ENCODE peak calls at places on chromosome 19, in five cellular contexts. Z, S, T, H and G are unnamed samples.

GRCh38 chr19:17947815-17948473 is 15.1 kb downstream of the CCDC124 start:
- DNase-seq in S (peak), H (peak), Z (peak), T (peak), G (peak)

GRCh38 chr19:31304877-31305312 is 44.3 kb downstream of the TSHZ3 start:
- DNase-seq in Z (no peak), H (no peak), T (no peak), S (no peak), G (no peak)

GRCh38 chr19:16942583-16942982 is 53.8 kb downstream of the F2RL3 start:
- DNase-seq in Z (no peak), S (no peak), H (no peak), T (peak), G (no peak)

GRCh38 chr19:3455960-3456601 is 24.2 kb downstream of the SMIM24 start:
- DNase-seq in Z (no peak), H (no peak), T (no peak), S (no peak), G (no peak)

GRCh38 chr19:16030964-16031871 is 45.1 kb upstream of the TPM4 start:
- DNase-seq in Z (no peak), H (no peak), T (peak), S (no peak), G (no peak)

GRCh38 chr19:5170329-5170745 is 170.3 kb downstream of the PTPRS start:
- DNase-seq in H (peak), Z (peak), T (peak), S (no peak), G (peak)

GRCh38 chr19:41958367-41959055 is 610 bp downstream of the RABAC1 start:
- DNase-seq in Z (peak), H (peak), S (peak), T (peak), G (peak)

GRCh38 chr19:14476307-14476662 is 1.1 kb upstream of the PTGER1 start:
- DNase-seq in Z (no peak), S (no peak), H (no peak), T (no peak), G (no peak)

GRCh38 chr19:12668937-12669271 is 2.3 kb downstream of the WDR83 start:
- DNase-seq in Z (peak), H (peak), T (no peak), S (peak), G (peak)

GRCh38 chr19:35959968-35960320 is 23.8 kb downstream of the LRFN3 start:
- DNase-seq in H (no peak), T (peak), Z (peak), S (no peak), G (no peak)

GRCh38 chr19:53157601-53158000 is 1.3 kb downstream of the ZNF347 start:
- DNase-seq in T (peak), S (peak), H (no peak), Z (peak), G (peak)

GRCh38 chr19:35302446-35302845 is 10.5 kb downstream of the MAG start:
- DNase-seq in T (no peak), S (no peak), Z (no peak), H (no peak), G (no peak)

GRCh38 chr19:12952488-12953455 is 4.3 kb downstream of the GADD45GIP1 start:
- DNase-seq in Z (no peak), H (no peak), S (peak), T (no peak), G (no peak)

GRCh38 chr19:23070353-23070781 is 46.5 kb upstream of the ZNF730 start:
- DNase-seq in T (peak), H (peak), S (peak), Z (peak), G (peak)

GRCh38 chr19:3618144-3618810 is 8.3 kb downstream of the CACTIN start:
- DNase-seq in H (peak), Z (peak), T (peak), S (peak), G (peak)

GRCh38 chr19:5090780-5091575 is 122.1 kb downstream of the KDM4B start:
- DNase-seq in H (peak), T (no peak), S (peak), Z (no peak), G (peak)

GRCh38 chr19:47280183-47280797 is 5.6 kb downstream of the INAFM1 start:
- DNase-seq in Z (peak), S (no peak), H (peak), T (peak), G (peak)

GRCh38 chr19:18846862-18847515 is 15.2 kb downstream of the UPF1 start:
- DNase-seq in T (peak), H (peak), S (peak), Z (peak), G (peak)

GRCh38 chr19:19541572-19541971 is 3.5 kb downstream of the CILP2 start:
- DNase-seq in S (no peak), T (no peak), Z (no peak), H (no peak), G (no peak)

GRCh38 chr19:18433039-18433691 is 4.8 kb downstream of the ISYNA1 start:
- DNase-seq in T (peak), H (no peak), Z (peak), S (no peak), G (peak)

GRCh38 chr19:39270091-39270871 is 2.1 kb downstream of the IFNL2 start:
- DNase-seq in Z (no peak), T (no peak), S (peak), H (no peak), G (no peak)

GRCh38 chr19:4830768-4831265 is 695 bp downstream of the TICAM1 start:
- DNase-seq in S (no peak), Z (no peak), H (no peak), T (no peak), G (no peak)

GRCh38 chr19:54451997-54452396 is 3.0 kb downstream of the LENG8 start:
- DNase-seq in H (no peak), S (no peak), T (no peak), Z (no peak), G (no peak)

GRCh38 chr19:54030895-54031586 is 32.7 kb downstream of the VSTM1 start:
- DNase-seq in Z (no peak), T (no peak), H (no peak), S (peak), G (peak)

GRCh38 chr19:55134732-55135131 is 14.3 kb downstream of the TNNT1 start:
- DNase-seq in H (no peak), Z (no peak), T (no peak), S (no peak), G (no peak)

GRCh38 chr19:28855216-28855615 is 357.7 kb downstream of the UQCRFS1 start:
- DNase-seq in Z (no peak), H (no peak), S (no peak), T (no peak), G (no peak)

GRCh38 chr19:3360494-3361383 is 5.6 kb upstream of the NFIC start:
- DNase-seq in Z (peak), S (no peak), T (no peak), H (peak), G (no peak)

GRCh38 chr19:28012361-28012760 is 1200.6 kb downstream of the UQCRFS1 start:
- DNase-seq in T (peak), Z (peak), S (no peak), H (no peak), G (peak)

GRCh38 chr19:44303305-44303704 is 1.5 kb downstream of the ZNF235 start:
- DNase-seq in Z (no peak), T (no peak), S (no peak), H (no peak), G (peak)

DNA sequence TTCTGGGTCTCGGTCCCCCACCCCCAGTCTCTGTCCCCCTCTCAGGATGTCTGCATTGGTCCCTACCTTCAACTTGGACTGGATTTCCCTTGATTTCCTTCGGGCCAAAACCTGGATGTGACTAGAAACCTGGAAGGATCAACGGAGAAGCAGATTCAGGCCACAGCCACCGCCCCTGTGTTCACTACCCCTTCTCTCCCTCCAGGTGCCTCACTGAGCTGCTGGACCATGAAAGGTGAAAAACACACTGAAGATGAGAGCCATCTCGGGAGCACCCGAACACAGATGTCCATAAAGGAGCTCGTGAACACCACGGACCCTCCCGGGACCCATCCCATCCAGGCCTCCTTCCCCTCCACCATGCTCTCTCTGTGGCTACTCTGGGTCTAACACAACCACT is 5.0 kb downstream of the TEAD2 start:
- DNase-seq in Z (no peak), S (no peak), T (no peak), H (no peak), G (no peak)
- H3K23ac ChIP-seq in Z (no peak), S (no peak), T (no peak), H (no peak), G (no peak)

GRCh38 chr19:48738557-48739399 is 1.6 kb downstream of the RASIP1 start:
- DNase-seq in H (peak), S (peak), T (peak), Z (peak), G (peak)

GRCh38 chr19:48737360-48737998 is 2.9 kb downstream of the RASIP1 start:
- DNase-seq in H (no peak), Z (no peak), T (peak), S (no peak), G (peak)

GRCh38 chr19:48740705-48741030 is 258 bp upstream of the RASIP1 start:
- DNase-seq in H (no peak), T (no peak), Z (no peak), S (no peak), G (no peak)

GRCh38 chr19:48739835-48740704 is at the start of gene RASIP1:
- DNase-seq in H (no peak), S (no peak), T (no peak), Z (no peak), G (no peak)

GRCh38 chr19:48739400-48739825 is 997 bp downstream of the RASIP1 start:
- DNase-seq in T (no peak), S (no peak), Z (no peak), H (no peak), G (no peak)
- H3K23ac ChIP-seq in T (no peak), S (no peak), Z (no peak), H (no peak), G (no peak)

GRCh38 chr19:7224995-7225394 is 69.2 kb downstream of the INSR start:
- DNase-seq in T (no peak), Z (no peak), H (no peak), S (no peak), G (no peak)
- H3K23ac ChIP-seq in T (no peak), Z (no peak), H (no peak), S (no peak), G (no peak)

GRCh38 chr19:10683064-10683426 is 18.2 kb upstream of the QTRT1 start:
- DNase-seq in Z (no peak), T (no peak), H (no peak), S (no peak), G (peak)

GRCh38 chr19:10681658-10682057 is 19.6 kb upstream of the QTRT1 start:
- DNase-seq in S (no peak), T (no peak), Z (no peak), H (no peak), G (no peak)

GRCh38 chr19:10682397-10683063 is 18.7 kb upstream of the QTRT1 start:
- DNase-seq in T (no peak), Z (no peak), H (no peak), S (no peak), G (no peak)

GRCh38 chr19:10685210-10685609 is 16.0 kb upstream of the QTRT1 start:
- DNase-seq in T (no peak), Z (no peak), S (no peak), H (no peak), G (no peak)

DNA sequence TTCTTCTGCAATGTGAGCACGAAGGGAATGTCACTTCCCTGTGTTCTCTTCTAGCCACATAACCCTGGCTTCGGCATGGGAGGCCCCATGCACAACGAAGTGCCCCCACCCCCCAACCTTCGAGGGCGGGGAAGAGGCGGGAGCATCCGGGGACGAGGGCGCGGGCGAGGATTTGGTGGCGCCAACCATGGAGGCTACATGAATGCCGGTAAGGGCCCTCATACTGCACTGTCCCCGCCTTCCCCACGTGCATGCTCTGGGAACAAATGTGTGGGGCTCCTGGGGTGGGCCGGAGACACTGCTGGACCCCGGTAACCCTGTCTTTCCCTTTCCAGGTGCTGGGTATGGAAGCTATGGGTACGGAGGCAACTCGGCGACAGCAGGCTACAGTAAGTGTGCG is 17.7 kb upstream of the QTRT1 start:
- DNase-seq in H (no peak), S (no peak), T (no peak), Z (no peak), G (no peak)
- H3K23ac ChIP-seq in H (no peak), S (no peak), T (no peak), Z (no peak), G (no peak)

GRCh38 chr19:45817725-45818301 is 2.7 kb upstream of the RSPH6A start:
- DNase-seq in T (peak), S (no peak), H (no peak), Z (peak), G (peak)
- H3K23ac ChIP-seq in T (no peak), S (no peak), H (no peak), Z (no peak), G (no peak)

DNA sequence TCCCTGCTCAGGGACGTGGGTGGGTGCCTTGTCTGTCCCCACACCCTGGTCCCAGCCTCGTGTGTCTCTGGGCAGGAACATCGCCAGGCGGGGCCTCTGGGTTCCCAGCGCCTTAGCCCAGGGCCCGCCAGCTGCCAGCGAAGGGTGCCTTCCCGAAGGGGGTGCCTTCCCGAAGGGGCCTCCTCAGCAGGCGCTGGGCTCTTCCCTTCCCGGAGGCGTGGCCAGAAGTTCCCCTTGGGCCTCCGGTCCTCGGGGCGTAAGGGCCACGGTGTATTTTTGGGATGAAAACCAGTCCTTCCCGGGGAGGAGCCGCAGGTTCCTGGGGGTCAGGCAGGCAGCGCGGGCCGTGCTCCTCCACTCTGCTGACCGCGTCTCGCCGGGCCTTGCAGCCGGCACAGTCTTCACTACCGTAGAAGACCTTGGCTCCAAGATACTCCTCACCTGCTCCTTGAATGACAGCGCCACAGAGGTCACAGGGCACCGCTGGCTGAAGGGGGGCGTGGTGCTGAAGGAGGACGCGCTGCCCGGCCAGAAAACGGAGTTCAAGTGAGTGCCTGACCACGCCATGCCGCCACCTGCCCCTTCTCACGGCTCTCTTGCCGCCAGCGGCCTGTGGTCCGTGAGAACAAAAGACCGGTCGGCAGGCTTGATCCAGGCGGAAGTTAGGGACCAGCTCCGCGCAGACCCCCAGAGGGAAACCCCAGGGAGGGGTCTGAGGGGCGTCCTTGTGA is 6.9 kb downstream of the BSG start:
- DNase-seq in S (no peak), T (no peak), H (no peak), Z (no peak), G (no peak)
- H3K23ac ChIP-seq in S (no peak), T (no peak), H (no peak), Z (no peak), G (no peak)

GRCh38 chr19:49422407-49423277 is 599 bp downstream of the PTH2 start:
- DNase-seq in T (peak), S (peak), Z (peak), H (no peak), G (peak)

GRCh38 chr19:49425178-49425577 is at the start of gene GFY:
- DNase-seq in H (no peak), Z (no peak), T (no peak), S (no peak), G (no peak)

GRCh38 chr19:49423985-49424303 is 703 bp upstream of the PTH2 start:
- DNase-seq in S (no peak), Z (no peak), H (no peak), T (no peak), G (no peak)

GRCh38 chr19:49421878-49422202 is 1.4 kb downstream of the PTH2 start:
- DNase-seq in Z (no peak), H (no peak), T (no peak), S (no peak), G (no peak)

DNA sequence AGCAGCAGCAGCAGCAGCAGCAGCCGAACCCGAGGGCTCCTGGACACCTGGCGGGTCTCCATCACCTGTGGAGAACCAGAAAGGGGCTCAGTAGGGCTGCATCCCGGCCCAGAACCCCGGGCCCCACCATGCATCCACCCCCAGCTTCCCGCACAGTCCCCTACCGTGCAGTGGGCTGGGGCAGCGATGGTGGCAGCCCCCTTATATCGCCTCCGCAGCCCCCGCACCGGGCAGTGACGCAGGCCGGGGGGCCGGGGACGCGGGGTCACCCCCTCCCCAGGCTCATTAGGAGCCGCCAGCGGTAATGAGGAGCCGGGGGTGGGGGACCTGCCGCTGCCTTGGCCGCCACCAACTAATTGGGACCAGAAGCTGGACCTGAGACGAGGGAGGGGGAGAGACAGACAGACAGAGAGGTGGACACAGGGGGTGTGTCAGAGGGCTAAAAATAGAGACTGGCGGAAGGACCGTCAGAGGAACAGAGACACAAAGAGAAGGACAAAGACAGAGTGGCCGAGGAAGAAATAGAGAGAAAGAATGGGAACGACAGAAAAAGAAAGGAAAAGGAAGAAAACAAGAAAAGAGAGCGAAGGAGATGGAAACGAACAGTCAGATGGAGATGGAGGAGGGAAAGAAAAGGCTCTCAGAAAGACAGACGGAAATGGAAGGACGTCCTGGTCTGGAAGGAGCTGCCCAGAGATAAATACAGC is at the start of gene PTH2:
- DNase-seq in T (no peak), S (no peak), H (no peak), Z (no peak), G (no peak)
- H3K23ac ChIP-seq in T (no peak), S (no peak), H (no peak), Z (no peak), G (peak)

DNA sequence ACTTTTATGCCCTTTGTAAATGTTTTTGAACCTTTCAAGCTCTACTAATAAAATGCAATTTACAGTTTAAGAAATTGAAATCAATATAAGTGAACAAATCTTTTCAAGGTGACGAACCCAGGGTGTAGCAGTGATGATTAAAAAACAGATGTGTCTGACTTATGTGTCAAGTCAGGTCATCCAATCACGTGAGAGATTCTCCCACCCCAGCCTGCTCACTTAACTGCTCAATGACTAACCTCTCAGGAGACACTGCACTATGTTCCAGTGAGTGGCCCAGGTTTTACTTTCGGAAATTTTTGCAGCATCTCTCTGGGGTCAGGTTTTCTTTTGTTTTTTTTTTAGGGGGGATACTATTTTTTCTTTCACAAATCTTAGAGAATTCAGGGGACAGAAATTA is 60.7 kb downstream of the ZNF429 start:
- DNase-seq in H (no peak), Z (no peak), T (no peak), S (no peak), G (no peak)
- H3K23ac ChIP-seq in H (no peak), Z (no peak), T (no peak), S (no peak), G (no peak)

GRCh38 chr19:1906985-1907562 is 1.9 kb downstream of the ADAT3 start:
- DNase-seq in T (no peak), H (no peak), Z (no peak), S (no peak), G (no peak)

GRCh38 chr19:1905863-1906375 is 720 bp downstream of the ADAT3 start:
- DNase-seq in T (no peak), H (no peak), Z (no peak), S (no peak), G (no peak)

GRCh38 chr19:1907563-1908363 is 2.6 kb downstream of the ADAT3 start:
- DNase-seq in H (peak), T (no peak), Z (no peak), S (no peak), G (no peak)

GRCh38 chr19:1910169-1910568 is 5.0 kb downstream of the ADAT3 start:
- DNase-seq in T (no peak), S (peak), H (no peak), Z (no peak), G (no peak)

DNA sequence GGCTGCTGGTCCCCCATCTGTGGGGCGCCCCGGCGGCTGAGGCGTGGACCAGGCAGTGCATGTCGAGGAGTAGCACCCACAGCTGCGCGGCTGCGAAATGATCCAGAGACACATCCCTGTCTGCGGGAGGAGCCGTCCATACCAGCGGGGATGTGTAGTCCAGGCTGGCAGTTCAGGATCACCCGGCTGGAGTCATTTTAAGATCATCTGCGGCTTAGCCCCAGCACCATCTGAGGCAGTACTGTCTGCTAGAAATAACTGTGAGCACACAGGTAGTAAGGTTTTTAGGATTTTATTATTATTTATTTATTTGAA is 3.1 kb downstream of the ADAT3 start:
- DNase-seq in H (no peak), S (no peak), T (no peak), Z (no peak), G (no peak)
- H3K23ac ChIP-seq in H (no peak), S (no peak), T (no peak), Z (no peak), G (no peak)